ENCODE peak calls at places on chromosomes 7 and 10, in nine cellular contexts. N is neural progenitor cell, E is A549, Z is GM23248, P is PC-3, S is fibroblast of lung, D is GM23338, H is MM.1S, X is mesendoderm. I is an unnamed sample.

GRCh38 chr7:118005021-118005420 is 131.8 kb upstream of the CTTNBP2 start:
- DNase-seq in H (no peak), X (peak), Z (no peak), N (peak), E (no peak), S (no peak), D (peak), P (no peak), I (no peak)

GRCh38 chr10:60521974-60522405 is 132.3 kb upstream of the ANK3 start:
- DNase-seq in S (no peak), E (no peak), H (peak), X (peak), P (peak), N (peak), Z (peak), D (peak), I (no peak)

GRCh38 chr7:976901-977325 is 1.6 kb upstream of the COX19 start:
- DNase-seq in H (no peak), N (no peak), D (no peak), P (no peak), S (no peak), E (no peak), X (no peak), Z (no peak), I (no peak)

GRCh38 chr10:33387720-33388119 is 53.3 kb upstream of the NRP1 start:
- DNase-seq in P (no peak), S (no peak), E (no peak), H (no peak), X (no peak), N (no peak), D (no peak), Z (no peak), I (no peak)

GRCh38 chr7:36308031-36308430 is 81.6 kb upstream of the ANLN start:
- DNase-seq in X (no peak), P (no peak), H (no peak), S (no peak), E (no peak), N (no peak), Z (peak), D (no peak), I (no peak)

GRCh38 chr10:30637881-30638467 is 8.4 kb upstream of the LYZL2 start:
- DNase-seq in D (no peak), S (peak), E (peak), H (no peak), X (peak), N (no peak), Z (peak), P (peak), I (no peak)

GRCh38 chr10:86344281-86344680 is 22.3 kb downstream of the GRID1 start:
- DNase-seq in D (no peak), N (no peak), H (no peak), X (no peak), Z (no peak), S (no peak), E (no peak), P (no peak), I (no peak)

GRCh38 chr10:5446390-5446926 is 34.1 kb downstream of the NET1 start:
- DNase-seq in Z (peak), N (peak), S (peak), H (peak), D (peak), P (peak), E (peak), X (peak), I (peak)

GRCh38 chr10:72784551-72785421 is 92.8 kb downstream of the MCU start:
- DNase-seq in X (peak), Z (peak), H (no peak), D (peak), P (peak), S (peak), N (peak), E (no peak), I (no peak)

GRCh38 chr7:19020711-19021110 is 96.7 kb downstream of the TWIST1 start:
- DNase-seq in Z (peak), N (no peak), S (no peak), E (no peak), P (peak), H (no peak), X (no peak), D (no peak), I (no peak)

GRCh38 chr10:24208661-24209420 is at the start of gene KIAA1217:
- DNase-seq in S (peak), Z (peak), H (peak), N (peak), P (peak), X (peak), E (no peak), D (peak), I (no peak)
- H3K4me3 ChIP-seq in S (peak), Z (peak), H (peak), N (peak), P (peak), X (peak), E (peak), D (peak), I (no peak)

DNA sequence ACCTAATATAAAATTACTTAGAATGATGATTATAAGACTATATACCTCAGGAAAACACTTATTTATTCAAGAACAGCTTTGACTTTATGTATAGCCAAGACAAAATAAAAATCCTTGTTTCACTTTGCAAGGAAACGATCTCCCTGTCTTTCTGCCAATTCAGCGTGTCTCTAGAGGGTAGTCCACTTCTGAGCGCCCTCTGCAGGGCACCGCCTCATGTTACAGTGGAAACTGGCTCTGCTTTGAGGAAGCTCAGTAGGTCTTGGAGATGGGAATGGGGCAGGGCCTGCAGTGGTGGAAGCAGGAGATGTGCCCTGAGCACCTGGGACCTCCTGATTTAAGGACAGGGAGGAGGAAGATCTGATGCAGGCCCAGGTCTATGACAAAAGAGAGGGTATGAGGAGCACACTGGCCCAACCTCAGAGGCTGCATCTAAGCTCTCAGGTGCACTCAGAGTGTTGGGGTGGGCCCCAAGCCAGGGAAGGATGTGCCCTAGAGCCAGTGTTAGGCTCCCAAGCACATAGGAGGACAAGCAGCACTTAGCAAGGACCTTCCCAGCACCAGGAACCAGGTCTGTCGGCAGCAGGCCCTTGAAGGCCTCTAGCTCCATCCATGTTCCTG is 481.0 kb downstream of the TNS3 start:
- DNase-seq in D (peak), Z (peak), X (peak), N (peak), H (peak), S (peak), P (peak), E (peak), I (peak)
- H3K4me2 ChIP-seq in D (no peak), Z (peak), X (no peak), N (no peak), H (peak), S (peak), P (peak), E (peak), I (no peak)

GRCh38 chr7:114648680-114649079 is 234.1 kb downstream of the FOXP2 start:
- DNase-seq in E (no peak), S (no peak), Z (no peak), X (no peak), P (no peak), H (no peak), N (no peak), D (no peak), I (no peak)

GRCh38 chr7:114652041-114652440 is 237.4 kb downstream of the FOXP2 start:
- DNase-seq in P (no peak), D (no peak), X (no peak), Z (no peak), N (no peak), H (no peak), E (no peak), S (no peak), I (no peak)

GRCh38 chr7:114650491-114650890 is 235.9 kb downstream of the FOXP2 start:
- DNase-seq in D (peak), E (no peak), N (no peak), H (no peak), Z (no peak), P (no peak), X (peak), S (no peak), I (no peak)

GRCh38 chr7:114647518-114647917 is 232.9 kb downstream of the FOXP2 start:
- DNase-seq in H (no peak), E (no peak), N (no peak), P (no peak), S (no peak), X (no peak), Z (no peak), D (no peak), I (no peak)

GRCh38 chr7:114649689-114650088 is 235.1 kb downstream of the FOXP2 start:
- DNase-seq in X (no peak), N (no peak), Z (no peak), E (no peak), D (no peak), P (no peak), H (no peak), S (no peak), I (no peak)
- H3K4me3 ChIP-seq in X (no peak), N (no peak), Z (no peak), E (no peak), D (no peak), P (no peak), H (no peak), S (no peak), I (no peak)

GRCh38 chr7:26690135-26690534 is 174.3 kb downstream of the SKAP2 start:
- DNase-seq in P (no peak), X (no peak), D (no peak), H (no peak), N (no peak), S (no peak), E (no peak), Z (no peak), I (no peak)
- H3K4me2 ChIP-seq in P (no peak), X (no peak), D (no peak), H (peak), N (no peak), S (no peak), E (no peak), Z (no peak), I (no peak)

DNA sequence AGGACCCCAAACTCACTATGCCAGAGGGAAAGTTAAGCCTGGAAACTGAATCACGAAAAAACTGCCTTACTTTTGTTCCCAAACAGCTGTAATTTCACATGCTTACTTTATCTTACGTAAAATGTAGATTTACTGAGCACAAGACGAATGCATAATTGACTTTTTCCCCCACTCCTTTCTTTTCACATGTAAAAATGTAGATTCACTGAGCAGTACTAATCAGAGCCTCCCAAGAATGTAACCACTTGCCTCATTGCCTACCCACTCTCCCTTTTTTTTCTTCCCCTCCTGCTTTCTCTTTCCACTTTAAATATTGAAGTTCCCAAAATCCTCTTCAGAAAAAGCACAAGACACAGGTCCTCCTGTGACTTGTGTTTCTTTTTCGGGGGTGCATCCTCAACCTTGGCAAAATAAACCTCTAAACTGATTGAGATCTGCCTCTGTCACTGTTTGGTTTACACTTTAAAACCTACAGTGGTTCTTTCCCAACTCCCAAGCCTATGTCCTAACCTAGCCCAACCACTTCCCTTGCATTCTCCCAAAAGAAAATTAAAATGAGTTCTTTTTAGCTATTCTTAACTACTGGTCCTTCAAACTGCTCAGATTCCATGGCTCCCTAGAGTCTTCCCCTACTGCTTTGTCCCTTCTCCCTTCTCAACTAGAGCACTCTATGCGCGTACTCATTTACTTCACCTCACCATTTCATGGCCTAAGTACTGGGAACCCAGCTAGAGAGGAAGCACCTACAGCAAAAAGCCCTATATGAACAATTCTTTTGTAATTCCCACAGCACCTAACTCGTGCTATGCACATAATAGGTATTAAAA is 236.6 kb upstream of the MKLN1 start:
- DNase-seq in Z (no peak), E (no peak), H (no peak), N (no peak), P (no peak), X (peak), D (peak), S (no peak), I (no peak)
- H3K4me3 ChIP-seq in Z (no peak), E (no peak), H (no peak), N (no peak), P (no peak), X (no peak), D (peak), S (no peak), I (no peak)

DNA sequence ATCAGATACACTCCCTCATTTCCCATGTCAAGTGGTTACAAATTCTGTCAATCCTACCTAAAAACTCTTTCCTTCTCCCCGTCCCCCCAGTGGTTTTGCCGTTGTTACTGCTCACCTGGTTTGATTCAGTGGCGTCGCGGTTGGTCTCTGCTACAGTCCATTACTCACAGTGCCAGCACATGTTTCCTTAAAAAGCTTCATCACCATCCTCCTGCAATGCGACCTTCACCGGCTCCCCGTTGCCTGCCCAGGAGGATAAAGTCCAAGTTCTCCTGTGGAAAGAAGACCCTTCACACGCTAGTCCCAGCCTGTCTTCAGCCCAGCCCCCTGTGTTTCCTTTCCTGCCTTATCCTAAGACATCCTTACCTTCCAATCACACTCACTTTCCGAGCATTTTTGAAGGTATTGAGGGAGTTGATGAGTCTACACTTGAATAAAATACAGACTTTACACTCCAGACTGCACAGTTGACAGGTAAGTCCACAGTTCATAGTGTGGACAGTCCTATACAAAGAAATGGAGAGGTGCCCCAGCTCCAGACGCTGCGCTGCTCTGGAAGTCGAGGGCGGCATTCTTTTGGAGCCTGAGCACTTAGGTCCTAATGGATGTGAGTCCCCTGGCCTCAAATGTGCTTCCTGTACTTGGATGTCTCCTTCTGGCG is 3.4 kb upstream of the LARP4B start:
- DNase-seq in S (no peak), X (no peak), H (no peak), N (no peak), P (no peak), E (no peak), Z (no peak), D (no peak), I (peak)
- H3K4me2 ChIP-seq in S (no peak), X (no peak), H (no peak), N (no peak), P (no peak), E (no peak), Z (no peak), D (no peak), I (no peak)

DNA sequence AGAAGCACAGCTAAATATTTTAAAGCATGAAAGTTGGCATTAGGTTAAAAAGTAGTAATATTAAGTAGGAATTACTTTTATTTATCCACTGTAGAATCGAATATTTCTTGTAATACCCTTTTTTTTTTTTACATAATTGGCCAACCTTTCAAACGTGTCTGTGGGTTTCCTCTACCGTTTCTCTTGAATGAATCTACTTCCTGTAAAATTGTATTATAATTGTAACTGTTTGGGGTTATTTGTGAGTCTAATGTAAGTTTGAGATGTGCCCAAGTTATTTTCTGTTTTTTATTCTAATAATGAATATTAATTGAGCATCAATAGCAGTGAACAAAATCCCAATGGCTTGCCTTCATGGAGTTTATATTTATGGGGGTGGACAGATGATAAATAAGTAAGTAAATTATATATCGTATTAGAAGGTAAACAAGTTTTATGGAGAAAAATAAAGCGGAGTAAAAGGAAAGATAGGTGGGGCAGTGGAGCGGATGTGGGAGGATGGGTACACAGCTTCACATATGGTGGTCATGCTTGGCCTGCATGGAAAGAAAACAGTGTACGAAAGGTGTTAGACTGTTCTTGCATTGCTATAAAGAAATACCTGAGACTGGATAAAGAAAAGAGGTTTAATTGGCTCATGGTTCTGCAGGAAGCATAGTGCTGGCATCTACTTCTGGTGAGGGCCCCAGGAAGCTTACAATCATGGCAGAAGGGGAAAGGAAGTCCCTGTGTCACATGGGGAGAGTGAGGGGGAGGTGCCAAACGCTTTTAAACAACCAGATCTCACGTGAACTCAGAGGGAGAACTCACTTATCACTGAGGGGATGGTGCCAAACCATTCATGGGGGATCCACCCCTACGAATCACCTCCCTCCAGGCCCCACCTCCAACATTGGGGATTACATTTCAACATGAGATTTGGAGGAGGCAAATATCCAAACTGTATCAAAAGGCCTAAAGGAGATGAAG is 5.4 kb downstream of the TSPAN13 start:
- DNase-seq in H (no peak), Z (no peak), N (no peak), S (no peak), X (no peak), E (no peak), P (no peak), D (no peak), I (peak)
- H3K4me3 ChIP-seq in H (no peak), Z (no peak), N (no peak), S (no peak), X (no peak), E (no peak), P (no peak), D (no peak), I (no peak)

GRCh38 chr10:113131611-113132330 is 181.7 kb downstream of the TCF7L2 start:
- DNase-seq in D (no peak), P (no peak), E (no peak), S (peak), X (no peak), N (peak), Z (peak), H (no peak), I (no peak)
- H3K4me2 ChIP-seq in D (peak), P (no peak), E (peak), S (peak), X (no peak), N (peak), Z (peak), H (no peak), I (no peak)